ENCODE peak calls at places on chromosomes 6 and 20, in four cellular contexts. Z, K, L and G are unnamed samples.

GRCh38 chr6:21500894-21501293 is 92.7 kb upstream of the SOX4 start:
- DNase-seq in Z (no peak), K (no peak), L (peak), G (no peak)

GRCh38 chr6:7920425-7920824 is 9.8 kb upstream of the TXNDC5 start:
- DNase-seq in Z (no peak), K (no peak), L (no peak), G (no peak)

GRCh38 chr6:19413323-19413722 is 423.8 kb upstream of the ID4 start:
- DNase-seq in Z (peak), K (no peak), L (no peak), G (no peak)

GRCh38 chr6:120354452-120355098 is 979.7 kb downstream of the TBC1D32 start:
- DNase-seq in Z (no peak), K (peak), L (no peak), G (no peak)

GRCh38 chr20:57895161-57895855 is 185.5 kb upstream of the PMEPA1 start:
- DNase-seq in Z (no peak), K (no peak), L (no peak), G (no peak)

GRCh38 chr6:128807577-128807976 is 75.4 kb upstream of the LAMA2 start:
- DNase-seq in Z (peak), K (no peak), L (no peak), G (peak)

GRCh38 chr20:48819813-48820648 is 7.8 kb downstream of the PREX1 start:
- DNase-seq in Z (no peak), K (peak), L (no peak), G (no peak)

GRCh38 chr20:37977786-37978185 is 55.5 kb downstream of the TTI1 start:
- DNase-seq in Z (no peak), K (no peak), L (no peak), G (no peak)

GRCh38 chr6:149325648-149326236 is 8.2 kb downstream of the TAB2 start:
- DNase-seq in Z (no peak), K (no peak), L (no peak), G (no peak)

GRCh38 chr6:144543006-144543871 is 258.1 kb downstream of the UTRN start:
- DNase-seq in Z (peak), K (peak), L (no peak), G (peak)

GRCh38 chr20:555933-556332 is 12.3 kb upstream of the CSNK2A1 start:
- DNase-seq in Z (peak), K (no peak), L (peak), G (no peak)

GRCh38 chr6:148972481-148972880 is 225.7 kb downstream of the UST start:
- DNase-seq in Z (no peak), K (peak), L (peak), G (peak)